ENCODE peak calls at places on chromosomes 11 and 22, in four cellular contexts. One of them, this sample, is unnamed.

GRCh38 chr11:19670030-19670761 is 42.4 kb upstream of the NAV2 start:
- DNase-seq in GM12891: no peak
- DNase-seq in GM12878: no peak
- DNase-seq in K562: no peak
- DNase-seq in this sample: no peak

GRCh38 chr22:47283616-47284270 is 521.3 kb downstream of the TBC1D22A start:
- DNase-seq in GM12891: no peak
- DNase-seq in GM12878: no peak
- DNase-seq in K562: no peak
- DNase-seq in this sample: no peak

GRCh38 chr11:587978-588380 is 11.7 kb downstream of the PHRF1 start:
- DNase-seq in GM12891: no peak
- DNase-seq in GM12878: no peak
- DNase-seq in K562: peak
- DNase-seq in this sample: peak

GRCh38 chr22:48919187-48919590 is 908.5 kb downstream of the BRD1 start:
- DNase-seq in GM12891: no peak
- DNase-seq in GM12878: no peak
- DNase-seq in K562: no peak
- DNase-seq in this sample: no peak

GRCh38 chr22:28594784-28595324 is 84.8 kb downstream of the TTC28 start:
- DNase-seq in GM12891: peak
- DNase-seq in GM12878: no peak
- DNase-seq in K562: peak
- DNase-seq in this sample: peak

GRCh38 chr11:10604340-10604748 is 35.9 kb upstream of the LYVE1 start:
- DNase-seq in GM12891: no peak
- DNase-seq in GM12878: no peak
- DNase-seq in K562: no peak
- DNase-seq in this sample: peak

GRCh38 chr11:940496-941135 is 14.9 kb downstream of the AP2A2 start:
- DNase-seq in GM12891: no peak
- DNase-seq in GM12878: no peak
- DNase-seq in K562: no peak
- DNase-seq in this sample: no peak

GRCh38 chr11:15493921-15494630 is 379.4 kb downstream of the INSC start:
- DNase-seq in GM12891: no peak
- DNase-seq in GM12878: no peak
- DNase-seq in K562: no peak
- DNase-seq in this sample: no peak

GRCh38 chr11:114088836-114089235 is 29.3 kb downstream of the ZBTB16 start:
- DNase-seq in GM12891: no peak
- DNase-seq in GM12878: no peak
- DNase-seq in K562: no peak
- DNase-seq in this sample: no peak

GRCh38 chr11:127454856-127455255 is 454.3 kb upstream of the KIRREL3 start:
- DNase-seq in GM12891: no peak
- DNase-seq in GM12878: no peak
- DNase-seq in K562: no peak
- DNase-seq in this sample: no peak

GRCh38 chr11:102604875-102605274 is 20.3 kb downstream of the MMP20 start:
- DNase-seq in GM12891: no peak
- DNase-seq in GM12878: no peak
- DNase-seq in K562: no peak
- DNase-seq in this sample: no peak

GRCh38 chr22:49658902-49659280 is 168.8 kb downstream of the BRD1 start:
- DNase-seq in GM12891: no peak
- DNase-seq in GM12878: no peak
- DNase-seq in K562: no peak
- DNase-seq in this sample: no peak

GRCh38 chr11:118708296-118708695 is 28.8 kb upstream of the TREH start:
- DNase-seq in GM12891: no peak
- DNase-seq in GM12878: no peak
- DNase-seq in K562: peak
- DNase-seq in this sample: no peak

GRCh38 chr11:118703563-118704106 is 24.2 kb upstream of the TREH start:
- DNase-seq in GM12891: no peak
- DNase-seq in GM12878: no peak
- DNase-seq in K562: peak
- DNase-seq in this sample: peak

GRCh38 chr11:118706546-118706825 is 27.0 kb upstream of the TREH start:
- DNase-seq in GM12891: no peak
- DNase-seq in GM12878: no peak
- DNase-seq in K562: no peak
- DNase-seq in this sample: no peak

GRCh38 chr11:118705111-118705741 is 25.8 kb upstream of the TREH start:
- DNase-seq in GM12891: no peak
- DNase-seq in GM12878: no peak
- DNase-seq in K562: no peak
- DNase-seq in this sample: peak

DNA sequence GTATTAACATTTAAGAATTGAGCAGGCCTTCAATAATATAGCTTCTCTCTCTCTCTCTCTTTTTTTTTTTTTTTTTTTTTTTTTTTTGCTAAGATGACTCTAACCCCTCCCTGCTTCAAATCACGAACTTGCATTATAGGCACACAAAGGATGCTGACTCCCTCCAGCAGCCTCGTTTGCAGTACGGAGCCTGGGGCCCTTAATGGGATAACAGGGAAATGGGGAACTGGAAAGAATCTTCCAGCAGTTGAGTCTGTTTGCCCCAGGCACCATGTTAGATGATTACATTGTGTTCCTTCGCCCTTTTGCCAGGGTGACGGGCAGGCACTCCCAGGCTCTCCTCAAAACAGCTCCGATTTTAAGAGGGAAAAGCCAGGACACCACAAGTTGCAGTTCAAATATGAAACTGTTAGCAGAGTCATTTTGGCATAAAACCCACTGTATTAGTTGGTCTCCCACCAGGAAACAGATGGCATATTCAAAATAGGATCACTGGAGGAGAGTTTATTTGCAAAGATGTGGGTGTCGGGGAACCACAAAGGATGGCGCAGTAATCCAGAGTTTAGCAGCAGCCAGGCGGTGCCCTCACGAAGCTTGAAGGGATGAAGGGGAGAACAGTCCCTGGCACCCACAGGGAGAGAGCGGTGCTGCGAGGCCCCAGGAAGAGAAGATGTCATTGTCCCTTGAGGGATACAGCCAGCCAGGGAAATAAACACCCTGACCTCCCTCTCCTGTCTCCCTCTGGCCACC is 26.5 kb upstream of the TREH start:
- DNase-seq in GM12891: no peak
- DNase-seq in GM12878: no peak
- DNase-seq in K562: peak
- DNase-seq in this sample: no peak
- TF ChIP-seq SPI1 in GM12891: no peak
- TF ChIP-seq SPI1 in GM12878: no peak
- TF ChIP-seq SPI1 in K562: peak
- TF ChIP-seq SPI1 in this sample: no peak

GRCh38 chr11:133968300-133968699 is 11.5 kb upstream of the IGSF9B start:
- DNase-seq in GM12891: no peak
- DNase-seq in GM12878: no peak
- DNase-seq in K562: no peak
- DNase-seq in this sample: no peak

GRCh38 chr11:133966147-133966546 is 9.4 kb upstream of the IGSF9B start:
- DNase-seq in GM12891: no peak
- DNase-seq in GM12878: no peak
- DNase-seq in K562: no peak
- DNase-seq in this sample: no peak

GRCh38 chr11:133964946-133965632 is 8.3 kb upstream of the IGSF9B start:
- DNase-seq in GM12891: no peak
- DNase-seq in GM12878: no peak
- DNase-seq in K562: no peak
- DNase-seq in this sample: no peak

GRCh38 chr11:133967599-133968238 is 11.0 kb upstream of the IGSF9B start:
- DNase-seq in GM12891: no peak
- DNase-seq in GM12878: no peak
- DNase-seq in K562: no peak
- DNase-seq in this sample: no peak

GRCh38 chr11:133966924-133967598 is 10.3 kb upstream of the IGSF9B start:
- DNase-seq in GM12891: no peak
- DNase-seq in GM12878: no peak
- DNase-seq in K562: peak
- DNase-seq in this sample: no peak
- TF ChIP-seq SPI1 in GM12891: no peak
- TF ChIP-seq SPI1 in GM12878: no peak
- TF ChIP-seq SPI1 in K562: no peak
- TF ChIP-seq SPI1 in this sample: no peak

DNA sequence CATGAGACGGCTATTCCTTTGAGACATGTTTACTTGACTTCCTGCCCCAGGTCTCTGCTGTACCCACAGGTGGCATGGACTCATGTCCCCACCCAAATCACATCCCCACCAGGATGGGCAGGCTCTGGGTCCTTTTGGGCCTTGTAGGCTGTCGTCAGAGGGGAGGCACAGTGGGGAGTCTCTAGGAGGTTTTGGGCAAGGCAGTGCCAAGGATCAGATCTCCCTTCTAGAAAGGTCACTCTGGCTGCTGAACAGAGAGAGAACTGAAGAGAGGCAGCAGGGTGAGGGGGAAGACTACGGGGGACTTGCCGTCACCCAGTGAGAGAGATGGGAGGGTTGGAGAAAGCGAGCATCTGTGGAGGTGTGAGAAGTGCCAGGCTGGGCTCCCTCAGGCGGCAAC is 4.6 kb upstream of the KCNQ1OT1 start:
- DNase-seq in GM12891: no peak
- DNase-seq in GM12878: no peak
- DNase-seq in K562: no peak
- DNase-seq in this sample: no peak
- TF ChIP-seq SPI1 in GM12891: no peak
- TF ChIP-seq SPI1 in GM12878: no peak
- TF ChIP-seq SPI1 in K562: no peak
- TF ChIP-seq SPI1 in this sample: no peak

DNA sequence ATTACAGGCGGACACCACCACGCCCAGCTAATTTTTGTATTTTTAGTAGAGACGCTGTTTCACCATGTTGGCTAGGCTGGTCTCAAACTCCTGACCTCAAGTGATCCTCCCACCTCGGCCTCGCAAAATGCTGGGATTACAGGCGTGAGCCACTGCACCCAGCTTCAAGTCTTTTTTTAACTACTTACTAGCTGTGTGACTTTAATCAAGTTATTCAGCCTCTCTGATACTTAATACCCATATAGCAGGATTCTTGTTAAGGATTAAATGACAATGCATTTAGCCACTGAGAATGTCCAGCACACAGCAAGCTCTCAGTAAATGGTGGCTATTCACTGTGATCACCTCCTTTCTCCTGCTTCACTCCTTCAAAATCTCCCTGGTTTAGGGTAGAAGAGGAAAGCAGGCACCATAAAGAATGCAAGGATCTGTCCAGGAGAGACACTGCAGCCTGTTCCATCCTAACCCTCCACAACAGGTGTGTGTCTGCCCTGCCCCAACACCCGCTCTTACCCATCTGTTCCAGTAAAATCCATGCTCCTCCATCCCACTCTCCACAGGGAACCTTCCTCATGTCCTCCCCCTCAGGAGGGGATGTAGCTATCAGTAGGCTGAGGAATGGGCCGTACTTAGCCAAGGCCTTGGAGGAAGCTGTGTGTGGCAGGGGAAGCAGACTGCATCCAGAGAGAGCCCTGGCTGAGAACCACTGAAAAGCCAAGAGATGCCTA is 69.3 kb downstream of the MICAL3 start:
- DNase-seq in GM12891: no peak
- DNase-seq in GM12878: no peak
- DNase-seq in K562: no peak
- DNase-seq in this sample: no peak
- TF ChIP-seq SPI1 in GM12891: no peak
- TF ChIP-seq SPI1 in GM12878: no peak
- TF ChIP-seq SPI1 in K562: no peak
- TF ChIP-seq SPI1 in this sample: no peak

GRCh38 chr11:61542024-61542461 is 33.5 kb downstream of the LRRC10B start:
- DNase-seq in GM12891: no peak
- DNase-seq in GM12878: no peak
- DNase-seq in K562: no peak
- DNase-seq in this sample: no peak
- TF ChIP-seq SPI1 in GM12891: no peak
- TF ChIP-seq SPI1 in GM12878: no peak
- TF ChIP-seq SPI1 in K562: no peak
- TF ChIP-seq SPI1 in this sample: no peak

GRCh38 chr11:46296520-46297448 is 19.3 kb downstream of the CREB3L1 start:
- DNase-seq in GM12891: no peak
- DNase-seq in GM12878: no peak
- DNase-seq in K562: peak
- DNase-seq in this sample: no peak

GRCh38 chr11:46293616-46294015 is 16.2 kb downstream of the CREB3L1 start:
- DNase-seq in GM12891: no peak
- DNase-seq in GM12878: no peak
- DNase-seq in K562: no peak
- DNase-seq in this sample: no peak

GRCh38 chr11:46295996-46296519 is 18.6 kb downstream of the CREB3L1 start:
- DNase-seq in GM12891: no peak
- DNase-seq in GM12878: no peak
- DNase-seq in K562: no peak
- DNase-seq in this sample: no peak

GRCh38 chr11:46294365-46295309 is 17.2 kb downstream of the CREB3L1 start:
- DNase-seq in GM12891: no peak
- DNase-seq in GM12878: no peak
- DNase-seq in K562: peak
- DNase-seq in this sample: no peak

DNA sequence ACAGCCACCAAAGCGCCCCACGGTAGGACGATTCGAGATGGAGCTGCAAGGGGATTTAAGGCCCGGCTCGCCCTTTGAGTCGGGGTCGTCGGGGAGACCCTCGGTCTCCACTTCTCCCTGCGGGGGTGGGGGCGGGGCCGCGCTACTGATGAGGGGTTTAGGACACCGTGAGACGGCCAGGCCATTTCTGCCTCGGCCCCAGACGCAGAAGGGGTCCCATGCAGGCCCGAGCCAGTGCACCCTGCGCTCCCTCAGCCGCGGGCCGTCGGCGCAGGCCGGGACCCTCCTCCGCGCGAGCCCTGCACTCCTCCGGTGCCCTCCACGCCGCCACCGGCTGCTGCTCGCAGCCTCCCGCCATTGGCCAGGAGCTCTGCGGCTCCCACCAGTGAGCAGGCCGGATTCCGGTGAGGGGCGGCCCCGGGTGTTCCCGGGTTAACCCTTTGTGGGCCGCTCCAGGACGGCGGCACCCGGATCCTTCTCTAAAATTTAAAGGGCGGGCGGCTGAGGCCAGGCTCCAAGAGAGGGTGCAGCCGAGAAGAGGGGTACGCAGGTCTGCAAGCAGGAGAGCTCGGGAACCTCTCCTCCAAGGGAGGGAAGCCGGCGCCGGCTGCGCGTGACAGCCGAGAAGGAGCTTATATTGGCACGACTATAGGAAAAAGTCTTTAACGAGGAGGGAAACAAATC is 18.0 kb downstream of the CREB3L1 start:
- DNase-seq in GM12891: peak
- DNase-seq in GM12878: no peak
- DNase-seq in K562: peak
- DNase-seq in this sample: no peak
- TF ChIP-seq SPI1 in GM12891: no peak
- TF ChIP-seq SPI1 in GM12878: no peak
- TF ChIP-seq SPI1 in K562: no peak
- TF ChIP-seq SPI1 in this sample: no peak

This sample was measured in HL-60.